ENCODE peak calls at places on chromosomes 4 and X, in four cellular contexts. X is K562, V is GM12878, S is HepG2. M is an unnamed sample.

GRCh38 chr4:106708604-106708876 is 327.6 kb downstream of the DKK2 start:
- DNase-seq in X (no peak), S (no peak), V (no peak), M (no peak)

GRCh38 chr4:766559-767283 is 59.2 kb downstream of the CPLX1 start:
- DNase-seq in V (no peak), S (no peak), X (no peak), M (no peak)

GRCh38 chrX:24985120-24985519 is 30.6 kb downstream of the ARX start:
- DNase-seq in X (no peak), S (no peak), V (no peak), M (no peak)

GRCh38 chr4:186144596-186145569 is 40.4 kb downstream of the FAM149A start:
- DNase-seq in V (no peak), X (no peak), S (no peak), M (peak)

GRCh38 chr4:156888762-156889161 is 82.8 kb downstream of the PDGFC start:
- DNase-seq in S (no peak), X (no peak), V (no peak), M (no peak)

GRCh38 chrX:154526901-154527675 is 11.1 kb upstream of the FAM3A start:
- DNase-seq in X (peak), V (peak), S (peak), M (peak)

GRCh38 chr4:159272341-159273125 is 169.7 kb downstream of the RAPGEF2 start:
- DNase-seq in X (no peak), S (no peak), V (no peak), M (no peak)

GRCh38 chr4:56649445-56650258 is 31.4 kb downstream of the HOPX start:
- DNase-seq in X (no peak), S (no peak), V (no peak), M (no peak)

GRCh38 chrX:100872161-100872560 is 2.0 kb downstream of the NOX1 start:
- DNase-seq in S (no peak), X (no peak), V (no peak), M (no peak)

GRCh38 chr4:128913228-128913627 is 103.7 kb downstream of the JADE1 start:
- DNase-seq in X (no peak), V (peak), S (no peak), M (no peak)

GRCh38 chr4:113919611-113920010 is 59.8 kb downstream of the ARSJ start:
- DNase-seq in X (no peak), S (no peak), V (no peak), M (no peak)

GRCh38 chr4:113919145-113919544 is 60.3 kb downstream of the ARSJ start:
- DNase-seq in S (no peak), X (no peak), V (no peak), M (no peak)

GRCh38 chr4:113921089-113921842 is 58.2 kb downstream of the ARSJ start:
- DNase-seq in S (no peak), X (no peak), V (no peak), M (no peak)
- TF ChIP-seq BHLHE40 in S (no peak), X (no peak), V (no peak), M (no peak)

DNA sequence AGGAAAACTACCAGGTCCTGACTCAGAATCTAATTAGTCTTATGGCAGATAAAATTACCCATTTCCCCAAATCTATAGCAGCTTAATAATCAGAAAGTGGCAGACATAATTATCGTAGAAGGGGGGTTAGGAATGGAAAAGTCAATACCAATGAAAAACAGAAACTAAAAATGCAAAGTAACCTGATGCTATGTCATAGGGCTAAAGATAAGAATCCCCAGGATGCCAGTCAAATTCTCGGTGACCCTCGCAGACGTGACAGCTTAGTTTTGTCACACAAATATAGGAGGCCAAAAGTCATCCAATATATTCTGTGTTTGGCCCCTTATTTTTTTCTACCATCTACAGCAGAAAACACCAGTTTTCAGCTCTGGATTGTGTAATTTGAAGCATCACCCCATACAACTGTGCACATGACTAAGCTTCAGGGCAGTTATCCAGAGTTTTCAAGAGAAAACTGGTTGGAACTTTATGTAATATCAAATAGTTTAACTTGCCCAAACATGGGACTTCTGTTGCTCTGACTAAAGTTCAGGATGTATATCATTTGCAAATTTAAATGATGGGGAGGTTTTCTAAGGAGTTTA is 30.9 kb downstream of the RASSF6 start:
- DNase-seq in X (no peak), S (no peak), V (peak), M (peak)
- TF ChIP-seq FOXM1 in X (no peak), S (no peak), V (no peak), M (no peak)

DNA sequence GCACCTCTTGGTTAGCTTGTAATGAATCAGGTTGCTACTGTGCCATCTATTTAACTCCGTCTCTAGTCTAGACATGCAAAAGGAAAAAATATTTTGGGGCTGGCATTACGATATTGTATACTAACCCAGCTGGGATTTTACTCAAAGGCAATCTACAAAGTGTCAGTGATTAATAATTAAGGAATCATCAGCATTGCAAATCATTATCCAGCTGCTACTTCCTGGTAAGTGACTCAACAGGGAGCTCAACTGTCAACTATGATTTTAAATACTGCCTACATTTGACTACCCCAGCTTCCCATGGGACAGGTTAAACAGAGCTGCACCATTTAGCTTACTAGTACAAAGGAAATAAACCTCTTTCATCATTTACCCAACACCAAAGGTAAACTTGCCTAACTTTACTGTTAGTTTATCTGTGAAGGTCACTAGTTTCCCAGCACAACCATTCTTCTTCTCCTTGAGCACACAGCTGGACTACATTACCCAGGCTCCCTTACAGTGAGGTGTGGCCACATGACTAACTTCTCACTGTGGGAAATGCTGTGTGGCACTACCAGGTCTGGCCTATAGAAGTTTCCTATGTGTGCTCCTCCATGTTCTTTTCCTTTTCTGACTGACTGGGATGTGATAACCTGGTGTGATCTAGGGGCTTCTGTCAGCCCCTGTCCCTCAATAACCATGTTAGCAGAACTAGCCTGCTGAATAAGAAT is 21.0 kb upstream of the TRPC5OS start:
- DNase-seq in V (no peak), S (no peak), X (no peak), M (peak)
- TF ChIP-seq BHLHE40 in V (no peak), S (no peak), X (no peak), M (no peak)

GRCh38 chrX:5870238-5870637 is 358.4 kb downstream of the NLGN4X start:
- DNase-seq in S (no peak), X (no peak), V (no peak), M (no peak)

GRCh38 chrX:5867778-5868177 is 360.9 kb downstream of the NLGN4X start:
- DNase-seq in V (no peak), S (no peak), X (no peak), M (no peak)

GRCh38 chrX:5869786-5870185 is 358.9 kb downstream of the NLGN4X start:
- DNase-seq in S (no peak), X (no peak), V (no peak), M (no peak)
- TF ChIP-seq FOXM1 in S (no peak), X (no peak), V (no peak), M (no peak)

GRCh38 chr4:137076908-137077307 is 455.4 kb downstream of the PCDH18 start:
- DNase-seq in X (no peak), S (no peak), V (no peak), M (no peak)

GRCh38 chr4:137083571-137083970 is 448.7 kb downstream of the PCDH18 start:
- DNase-seq in S (no peak), X (no peak), V (no peak), M (no peak)

DNA sequence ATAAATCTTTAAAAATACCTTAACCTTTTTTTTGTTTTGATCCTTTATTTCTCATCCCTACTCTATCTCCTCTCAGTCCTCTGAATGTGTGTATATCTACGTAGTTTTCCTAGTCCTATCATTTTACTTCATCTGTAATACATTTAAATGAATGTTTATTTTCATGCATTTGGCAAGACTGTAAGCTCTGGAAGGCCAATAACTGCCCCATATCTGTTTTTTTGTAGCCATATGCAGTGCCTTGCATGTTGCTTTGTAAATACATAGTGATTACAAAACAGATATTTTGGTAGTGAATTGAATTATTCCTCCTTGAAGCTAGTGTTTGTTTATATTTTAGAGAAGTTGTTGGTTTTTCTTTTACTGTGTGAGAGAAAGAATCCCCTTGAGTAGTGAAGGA is 450.2 kb downstream of the PCDH18 start:
- DNase-seq in S (no peak), V (no peak), X (no peak), M (no peak)
- TF ChIP-seq BHLHE40 in S (no peak), V (no peak), X (no peak), M (no peak)

GRCh38 chrX:124005220-124005619 is 43.7 kb downstream of the STAG2 start:
- DNase-seq in X (no peak), S (no peak), V (no peak), M (no peak)
- TF ChIP-seq FOXM1 in X (no peak), S (no peak), V (no peak), M (no peak)

GRCh38 chrX:9842541-9842940 is 56.3 kb downstream of the SHROOM2 start:
- DNase-seq in S (no peak), X (no peak), V (no peak), M (no peak)
- TF ChIP-seq BHLHE40 in S (no peak), X (no peak), V (no peak), M (no peak)

GRCh38 chrX:45295587-45295986 is 94.9 kb upstream of the DIPK2B start:
- DNase-seq in V (no peak), S (peak), X (no peak), M (peak)
- TF ChIP-seq FOXM1 in V (no peak), S (no peak), X (no peak), M (no peak)

DNA sequence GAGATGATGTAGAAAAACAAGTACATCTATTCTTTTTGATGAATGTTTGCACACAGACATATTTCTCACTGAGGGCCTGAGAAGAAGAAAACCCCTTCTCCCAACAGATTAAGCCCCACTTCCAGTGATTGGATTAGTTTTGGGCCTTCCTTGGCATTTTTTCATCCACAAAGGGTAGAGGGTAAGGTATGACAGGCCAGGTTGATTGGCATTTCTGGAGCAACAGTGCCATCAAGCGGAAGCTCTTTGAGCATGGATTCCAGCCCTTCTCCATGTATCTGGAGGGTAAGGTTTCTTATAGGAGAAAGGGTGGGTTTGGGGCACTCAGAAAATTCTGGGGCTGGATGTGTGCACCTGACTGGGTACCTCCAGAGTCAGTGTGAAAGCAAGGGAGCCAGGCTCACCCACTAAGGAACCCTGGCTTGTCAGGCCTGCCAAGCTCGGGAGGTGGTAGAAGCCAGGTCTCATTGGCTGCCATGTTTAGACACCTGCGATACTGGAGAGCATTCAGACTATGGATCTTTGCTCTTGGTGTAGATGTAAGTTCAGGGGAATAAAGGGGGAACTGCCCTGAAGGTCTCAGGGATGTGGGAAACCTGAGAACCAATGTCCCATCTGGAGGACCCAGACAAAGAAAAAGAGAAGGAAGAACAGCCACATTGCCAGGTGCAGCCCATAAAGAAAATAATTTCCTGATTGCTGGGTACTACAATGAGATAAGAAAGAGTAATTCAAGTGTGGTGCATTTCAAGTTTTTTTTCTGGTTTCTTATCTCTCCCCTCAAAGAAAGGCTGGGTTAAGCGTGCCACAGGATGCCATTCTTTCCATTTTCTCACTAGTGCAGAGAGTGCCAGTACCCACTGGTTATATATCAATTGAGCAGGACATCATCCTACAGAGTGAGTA is 222.3 kb upstream of the AGTR2 start:
- DNase-seq in X (no peak), S (peak), V (peak), M (peak)
- TF ChIP-seq BHLHE40 in X (no peak), S (no peak), V (no peak), M (no peak)

GRCh38 chr4:55311792-55312490 is 34.1 kb upstream of the SRD5A3 start:
- DNase-seq in S (no peak), X (no peak), V (no peak), M (no peak)
- TF ChIP-seq FOXM1 in S (no peak), X (no peak), V (no peak), M (no peak)

M was measured in HEK293T.